ENCODE peak calls at places on chromosome 19, in eight cellular contexts. J is ascending aorta, R is iPS DF 6.9, X is NT2/D1, O is dorsolateral prefrontal cortex, N is fibroblast of pulmonary artery, K is heart right ventricle, V is astrocyte of the spinal cord. Y is an unnamed sample.

GRCh38 chr19:54477650-54478049 is 4.6 kb upstream of the CDC42EP5 start:
- DNase-seq in J (no peak), R (no peak), X (no peak), O (no peak), N (no peak), K (no peak), V (no peak), Y (no peak)

GRCh38 chr19:18304496-18305312 is 18.2 kb downstream of the LSM4 start:
- DNase-seq in J (peak; percentile 83), R (no peak), X (no peak), O (peak; percentile 87), N (peak; percentile 78), K (peak; percentile 89), V (peak; percentile 85), Y (no peak)

GRCh38 chr19:53467138-53467502 is 413 bp upstream of the ZNF813 start:
- DNase-seq in J (no peak), R (no peak), X (no peak), O (no peak), N (no peak), K (peak; percentile 26), V (no peak), Y (no peak)

GRCh38 chr19:34171539-34171876 is 796 bp upstream of the LSM14A start:
- DNase-seq in J (no peak), R (no peak), X (no peak), O (no peak), N (peak; percentile 37), K (no peak), V (peak; percentile 64), Y (peak; percentile 28)

GRCh38 chr19:28281676-28282075 is 931.3 kb downstream of the UQCRFS1 start:
- DNase-seq in J (no peak), R (no peak), X (no peak), O (no peak), N (no peak), K (no peak), V (no peak), Y (no peak)

GRCh38 chr19:13117176-13117771 is 734 bp upstream of the TRMT1 start:
- DNase-seq in J (no peak), R (no peak), X (no peak), O (no peak), N (no peak), K (no peak), V (no peak), Y (no peak)

GRCh38 chr19:35462476-35462953 is 14.5 kb downstream of the FFAR2 start:
- DNase-seq in J (no peak), R (no peak), X (no peak), O (no peak), N (no peak), K (no peak), V (no peak), Y (no peak)

GRCh38 chr19:55216461-55217198 is 7.3 kb upstream of the PTPRH start:
- DNase-seq in J (peak; percentile 25), R (peak; percentile 93), X (peak; percentile 84), O (peak; percentile 94), N (peak; percentile 99), K (peak; percentile 85), V (peak; percentile 99), Y (peak; percentile 92)

GRCh38 chr19:27851002-27851481 is 1361.9 kb downstream of the UQCRFS1 start:
- DNase-seq in J (no peak), R (no peak), X (no peak), O (no peak), N (no peak), K (no peak), V (no peak), Y (no peak)

GRCh38 chr19:45177817-45178261 is at the start of gene TRAPPC6A:
- DNase-seq in J (no peak), R (no peak), X (no peak), O (no peak), N (peak; percentile 46), K (no peak), V (peak; percentile 44), Y (no peak)

GRCh38 chr19:44607049-44607448 is 6.3 kb upstream of the IGSF23 start:
- DNase-seq in J (no peak), R (no peak), X (no peak), O (no peak), N (peak; percentile 69), K (no peak), V (no peak), Y (no peak)

GRCh38 chr19:56136362-56136761 is 4.7 kb upstream of the ZNF444 start:
- DNase-seq in J (no peak), R (no peak), X (no peak), O (no peak), N (no peak), K (no peak), V (no peak), Y (no peak)

GRCh38 chr19:39448271-39448670 is 2.9 kb downstream of the SUPT5H start:
- DNase-seq in J (no peak), R (no peak), X (no peak), O (no peak), N (no peak), K (no peak), V (no peak), Y (no peak)

GRCh38 chr19:10449037-10449436 is 28.7 kb downstream of the PDE4A start:
- DNase-seq in J (no peak), R (no peak), X (no peak), O (no peak), N (no peak), K (no peak), V (no peak), Y (no peak)

GRCh38 chr19:18906605-18907519 is 10.9 kb upstream of the CERS1 start:
- DNase-seq in J (no peak), R (no peak), X (no peak), O (peak; percentile 90), N (no peak), K (no peak), V (no peak), Y (no peak)

GRCh38 chr19:20660473-20660872 is 898 bp downstream of the ZNF626 start:
- DNase-seq in J (no peak), R (no peak), X (no peak), O (no peak), N (peak; percentile 6), K (no peak), V (no peak), Y (no peak)

GRCh38 chr19:20667281-20667680 is 5.9 kb upstream of the ZNF626 start:
- DNase-seq in J (no peak), R (no peak), X (no peak), O (no peak), N (no peak), K (no peak), V (no peak), Y (no peak)

GRCh38 chr19:20661150-20661819 is at the start of gene ZNF626:
- DNase-seq in J (peak; percentile 93), R (peak; percentile 94), X (peak; percentile 97), O (peak; percentile 98), N (peak; percentile 98), K (peak; percentile 93), V (peak; percentile 97), Y (peak; percentile 75)

GRCh38 chr19:20662421-20663105 is 1.2 kb upstream of the ZNF626 start:
- DNase-seq in J (no peak), R (no peak), X (no peak), O (no peak), N (no peak), K (no peak), V (no peak), Y (no peak)

GRCh38 chr19:20664917-20665781 is 3.8 kb upstream of the ZNF626 start:
- DNase-seq in J (no peak), R (no peak), X (peak; percentile 27), O (no peak), N (peak; percentile 3), K (peak; percentile 41), V (no peak), Y (no peak)
- H3K4me3 ChIP-seq in J (no peak overlapping the region), R (no peak overlapping the region), X (no peak overlapping the region), O (peak overlapping the region; percentile 50), N (no peak overlapping the region), K (peak overlapping the region; percentile 15), V (no peak overlapping the region), Y (no peak overlapping the region)

GRCh38 chr19:50465986-50466771 is 10.1 kb upstream of the EMC10 start:
- DNase-seq in J (no peak), R (no peak), X (no peak), O (no peak), N (no peak), K (no peak), V (no peak), Y (no peak)
- H3K4me3 ChIP-seq in J (no peak overlapping the region), R (no peak overlapping the region), X (no peak overlapping the region), O (no peak overlapping the region), N (no peak overlapping the region), K (no peak overlapping the region), V (no peak overlapping the region), Y (no peak overlapping the region)

GRCh38 chr19:1856345-1856697 is 7.1 kb downstream of the KLF16 start:
- DNase-seq in J (no peak), R (no peak), X (no peak), O (no peak), N (no peak), K (no peak), V (no peak), Y (no peak)

GRCh38 chr19:1855040-1855827 is 7.0 kb upstream of the REXO1 start:
- DNase-seq in J (peak; percentile 62), R (no peak), X (peak; percentile 82), O (peak; percentile 62), N (peak; percentile 85), K (peak; percentile 95), V (peak; percentile 86), Y (peak; percentile 57)

GRCh38 chr19:1856698-1857603 is 6.4 kb downstream of the KLF16 start:
- DNase-seq in J (no peak), R (no peak), X (no peak), O (no peak), N (peak; percentile 71), K (peak; percentile 80), V (peak; percentile 71), Y (peak; percentile 24)

GRCh38 chr19:1854542-1855039 is 6.3 kb upstream of the REXO1 start:
- DNase-seq in J (no peak), R (no peak), X (no peak), O (no peak), N (no peak), K (peak; percentile 64), V (no peak), Y (no peak)

DNA sequence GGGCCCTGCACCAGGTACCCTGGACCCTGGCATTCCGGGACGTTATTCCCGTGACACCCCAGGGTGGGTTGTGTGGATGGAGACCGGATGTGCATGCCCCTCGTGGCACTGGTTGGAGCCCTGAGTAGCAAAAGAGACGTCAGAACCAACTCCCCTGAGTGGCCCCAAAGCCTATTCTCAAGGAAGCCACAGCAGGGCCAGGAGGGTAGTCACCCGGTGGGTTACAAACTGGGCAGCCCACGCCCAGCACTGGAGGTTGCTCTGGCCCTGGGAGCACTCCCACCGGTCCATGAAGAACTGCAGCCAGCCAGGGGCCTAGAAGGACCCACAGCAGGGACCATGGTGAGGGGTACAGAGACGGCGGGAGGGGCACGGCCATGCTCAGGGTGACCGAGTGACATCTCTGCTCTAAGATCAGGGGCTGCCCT is 7.5 kb downstream of the KLF16 start:
- DNase-seq in J (no peak), R (no peak), X (no peak), O (no peak), N (no peak), K (no peak), V (no peak), Y (no peak)
- H3K4me3 ChIP-seq in J (no peak overlapping the region), R (no peak overlapping the region), X (peak overlapping the region; percentile 12), O (peak overlapping the region; percentile 62), N (peak overlapping the region; percentile 25), K (peak overlapping the region; percentile 49), V (peak overlapping the region; percentile 20), Y (peak overlapping the region; percentile 48)

DNA sequence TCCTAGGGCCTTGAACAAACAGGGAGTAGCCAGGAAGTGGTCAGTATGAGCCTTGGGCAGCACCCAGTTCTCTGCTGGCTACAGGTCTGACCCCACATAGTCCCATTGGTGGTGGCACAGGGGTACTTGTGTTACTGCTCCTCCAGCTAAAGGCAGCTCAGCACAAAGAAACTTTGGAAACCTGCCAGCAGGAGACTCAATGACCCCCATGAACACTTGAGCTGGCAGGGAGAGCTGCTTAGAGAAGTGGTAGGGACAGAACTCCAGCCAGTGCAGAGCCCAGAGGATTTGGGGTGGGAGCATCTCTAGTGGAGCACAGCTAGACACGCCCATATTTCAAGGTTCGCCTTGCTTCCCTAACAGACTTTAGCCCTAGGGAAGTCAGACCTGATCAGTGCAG is 10.4 kb upstream of the ZNF586 start:
- DNase-seq in J (no peak), R (no peak), X (no peak), O (no peak), N (no peak), K (no peak), V (no peak), Y (no peak)
- H3K4me3 ChIP-seq in J (no peak overlapping the region), R (no peak overlapping the region), X (no peak overlapping the region), O (no peak overlapping the region), N (no peak overlapping the region), K (no peak overlapping the region), V (no peak overlapping the region), Y (no peak overlapping the region)